ENCODE peak calls at places on chromosomes 5 and 9, in eight cellular contexts. One of them, this sample, is unnamed.

GRCh38 chr5:132746592-132747063 is 598 bp upstream of the CCNI2 start:
- DNase-seq in AG04449: no peak
- DNase-seq in neural progenitor cell: peak; percentile 70
- DNase-seq in WTC11: peak; percentile 73
- DNase-seq in CD4-positive, alpha-beta T cell: no peak
- DNase-seq in heart left ventricle: no peak
- DNase-seq in foreskin fibroblast: peak; percentile 35
- DNase-seq in BJ: no peak
- DNase-seq in this sample: no peak

GRCh38 chr5:35665066-35665465 is 47.4 kb downstream of the SPEF2 start:
- DNase-seq in neural progenitor cell: no peak
- DNase-seq in heart left ventricle: no peak
- DNase-seq in WTC11: no peak
- DNase-seq in AG04449: no peak
- DNase-seq in CD4-positive, alpha-beta T cell: no peak
- DNase-seq in BJ: no peak
- DNase-seq in foreskin fibroblast: no peak
- DNase-seq in this sample: no peak

GRCh38 chr5:178107889-178108288 is 5.4 kb upstream of the N4BP3 start:
- DNase-seq in CD4-positive, alpha-beta T cell: no peak
- DNase-seq in foreskin fibroblast: no peak
- DNase-seq in heart left ventricle: no peak
- DNase-seq in BJ: no peak
- DNase-seq in neural progenitor cell: peak; percentile 37
- DNase-seq in AG04449: no peak
- DNase-seq in WTC11: no peak
- DNase-seq in this sample: no peak

GRCh38 chr9:110995511-110996340 is 42.5 kb downstream of the LPAR1 start:
- DNase-seq in WTC11: no peak
- DNase-seq in CD4-positive, alpha-beta T cell: no peak
- DNase-seq in BJ: no peak
- DNase-seq in foreskin fibroblast: peak; percentile 60
- DNase-seq in neural progenitor cell: no peak
- DNase-seq in heart left ventricle: peak; percentile 20
- DNase-seq in AG04449: no peak
- DNase-seq in this sample: no peak

GRCh38 chr9:93432964-93433363 is 18.5 kb upstream of the FAM120A start:
- DNase-seq in neural progenitor cell: no peak
- DNase-seq in WTC11: no peak
- DNase-seq in BJ: no peak
- DNase-seq in CD4-positive, alpha-beta T cell: no peak
- DNase-seq in AG04449: no peak
- DNase-seq in heart left ventricle: no peak
- DNase-seq in foreskin fibroblast: no peak
- DNase-seq in this sample: no peak

GRCh38 chr9:106655966-106656365 is 207.0 kb upstream of the ZNF462 start:
- DNase-seq in heart left ventricle: no peak
- DNase-seq in WTC11: no peak
- DNase-seq in foreskin fibroblast: no peak
- DNase-seq in CD4-positive, alpha-beta T cell: no peak
- DNase-seq in neural progenitor cell: no peak
- DNase-seq in AG04449: no peak
- DNase-seq in BJ: no peak
- DNase-seq in this sample: no peak

GRCh38 chr9:124272118-124272517 is 14.4 kb downstream of the NEK6 start:
- DNase-seq in neural progenitor cell: peak; percentile 39
- DNase-seq in AG04449: no peak
- DNase-seq in CD4-positive, alpha-beta T cell: no peak
- DNase-seq in foreskin fibroblast: no peak
- DNase-seq in heart left ventricle: no peak
- DNase-seq in WTC11: no peak
- DNase-seq in BJ: no peak
- DNase-seq in this sample: no peak

GRCh38 chr9:108002296-108003056 is 512.9 kb upstream of the KLF4 start:
- DNase-seq in WTC11: no peak
- DNase-seq in CD4-positive, alpha-beta T cell: no peak
- DNase-seq in BJ: no peak
- DNase-seq in heart left ventricle: no peak
- DNase-seq in neural progenitor cell: no peak
- DNase-seq in foreskin fibroblast: peak; percentile 37
- DNase-seq in AG04449: no peak
- DNase-seq in this sample: peak; percentile 11

GRCh38 chr5:52947208-52947607 is 41.9 kb upstream of the ITGA2 start:
- DNase-seq in BJ: no peak
- DNase-seq in heart left ventricle: no peak
- DNase-seq in neural progenitor cell: no peak
- DNase-seq in AG04449: no peak
- DNase-seq in WTC11: no peak
- DNase-seq in CD4-positive, alpha-beta T cell: no peak
- DNase-seq in foreskin fibroblast: peak; percentile 62
- DNase-seq in this sample: no peak

GRCh38 chr5:159817262-159818029 is 98.8 kb upstream of the ADRA1B start:
- DNase-seq in AG04449: peak; percentile 29
- DNase-seq in WTC11: no peak
- DNase-seq in heart left ventricle: no peak
- DNase-seq in foreskin fibroblast: peak; percentile 43
- DNase-seq in CD4-positive, alpha-beta T cell: no peak
- DNase-seq in neural progenitor cell: no peak
- DNase-seq in BJ: no peak
- DNase-seq in this sample: no peak

GRCh38 chr5:172834570-172835245 is 657 bp downstream of the ERGIC1 start:
- DNase-seq in BJ: no peak
- DNase-seq in CD4-positive, alpha-beta T cell: no peak
- DNase-seq in foreskin fibroblast: peak; percentile 57
- DNase-seq in neural progenitor cell: peak; percentile 62
- DNase-seq in WTC11: peak; percentile 51
- DNase-seq in AG04449: no peak
- DNase-seq in heart left ventricle: no peak
- DNase-seq in this sample: no peak

GRCh38 chr5:170070556-170071412 is 34.9 kb upstream of the FOXI1 start:
- DNase-seq in CD4-positive, alpha-beta T cell: no peak
- DNase-seq in AG04449: no peak
- DNase-seq in foreskin fibroblast: peak; percentile 69
- DNase-seq in neural progenitor cell: peak; percentile 88
- DNase-seq in BJ: no peak
- DNase-seq in WTC11: peak; percentile 83
- DNase-seq in heart left ventricle: no peak
- DNase-seq in this sample: peak; percentile 1

DNA sequence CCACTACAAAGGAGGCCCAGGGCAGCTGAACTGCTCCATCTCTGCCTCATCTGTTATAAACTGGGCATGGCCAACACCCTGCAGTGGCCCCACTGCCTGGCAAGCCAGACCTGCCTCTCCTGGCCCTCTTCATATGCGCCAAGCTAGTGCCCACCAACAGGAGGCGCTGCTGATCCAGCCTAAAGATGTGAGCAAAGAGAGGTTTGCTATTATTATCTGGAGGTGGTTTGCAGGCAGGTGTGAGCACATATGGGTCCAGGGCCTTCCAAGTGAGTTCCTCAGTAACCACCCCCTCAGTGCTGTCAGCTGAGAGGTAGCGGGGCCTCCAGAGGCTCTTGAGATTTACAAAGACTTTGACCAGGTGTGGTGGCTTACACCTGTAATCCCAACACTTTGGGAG is 232.2 kb downstream of the SYK start:
- DNase-seq in foreskin fibroblast: no peak
- DNase-seq in AG04449: no peak
- DNase-seq in CD4-positive, alpha-beta T cell: peak; percentile 45
- DNase-seq in neural progenitor cell: peak; percentile 48
- DNase-seq in WTC11: peak; percentile 84
- DNase-seq in heart left ventricle: no peak
- DNase-seq in BJ: no peak
- DNase-seq in this sample: no peak
- TF ChIP-seq CTCF in foreskin fibroblast: peak; percentile 13
- TF ChIP-seq CTCF in AG04449: peak; percentile 19
- TF ChIP-seq CTCF in CD4-positive, alpha-beta T cell: peak; percentile 34
- TF ChIP-seq CTCF in neural progenitor cell: peak; percentile 65
- TF ChIP-seq CTCF in WTC11: peak; percentile 81
- TF ChIP-seq CTCF in heart left ventricle: peak; percentile 41
- TF ChIP-seq CTCF in BJ: peak; percentile 30
- TF ChIP-seq CTCF in this sample: peak; percentile 22

GRCh38 chr9:87664153-87665060 is 61.5 kb upstream of the CTSL start:
- DNase-seq in neural progenitor cell: no peak
- DNase-seq in heart left ventricle: no peak
- DNase-seq in AG04449: no peak
- DNase-seq in BJ: no peak
- DNase-seq in CD4-positive, alpha-beta T cell: no peak
- DNase-seq in foreskin fibroblast: no peak
- DNase-seq in WTC11: no peak
- DNase-seq in this sample: no peak

GRCh38 chr9:87668222-87668621 is 57.7 kb upstream of the CTSL start:
- DNase-seq in foreskin fibroblast: no peak
- DNase-seq in heart left ventricle: no peak
- DNase-seq in CD4-positive, alpha-beta T cell: no peak
- DNase-seq in AG04449: no peak
- DNase-seq in neural progenitor cell: no peak
- DNase-seq in BJ: no peak
- DNase-seq in WTC11: no peak
- DNase-seq in this sample: no peak

GRCh38 chr9:87668722-87669121 is 57.2 kb upstream of the CTSL start:
- DNase-seq in AG04449: no peak
- DNase-seq in WTC11: no peak
- DNase-seq in neural progenitor cell: no peak
- DNase-seq in BJ: no peak
- DNase-seq in foreskin fibroblast: no peak
- DNase-seq in CD4-positive, alpha-beta T cell: no peak
- DNase-seq in heart left ventricle: no peak
- DNase-seq in this sample: no peak

GRCh38 chr9:87665516-87665915 is 60.4 kb upstream of the CTSL start:
- DNase-seq in WTC11: no peak
- DNase-seq in AG04449: no peak
- DNase-seq in heart left ventricle: no peak
- DNase-seq in foreskin fibroblast: no peak
- DNase-seq in neural progenitor cell: no peak
- DNase-seq in CD4-positive, alpha-beta T cell: no peak
- DNase-seq in BJ: no peak
- DNase-seq in this sample: no peak

GRCh38 chr9:87667164-87667738 is 58.7 kb upstream of the CTSL start:
- DNase-seq in heart left ventricle: no peak
- DNase-seq in CD4-positive, alpha-beta T cell: no peak
- DNase-seq in AG04449: no peak
- DNase-seq in neural progenitor cell: peak; percentile 87
- DNase-seq in foreskin fibroblast: peak; percentile 20
- DNase-seq in BJ: no peak
- DNase-seq in WTC11: peak; percentile 41
- DNase-seq in this sample: no peak
- TF ChIP-seq CTCF in heart left ventricle: peak; percentile 9
- TF ChIP-seq CTCF in CD4-positive, alpha-beta T cell: no peak
- TF ChIP-seq CTCF in AG04449: peak; percentile 6
- TF ChIP-seq CTCF in neural progenitor cell: peak; percentile 79
- TF ChIP-seq CTCF in foreskin fibroblast: no peak
- TF ChIP-seq CTCF in BJ: peak; percentile 17
- TF ChIP-seq CTCF in WTC11: no peak
- TF ChIP-seq CTCF in this sample: no peak

DNA sequence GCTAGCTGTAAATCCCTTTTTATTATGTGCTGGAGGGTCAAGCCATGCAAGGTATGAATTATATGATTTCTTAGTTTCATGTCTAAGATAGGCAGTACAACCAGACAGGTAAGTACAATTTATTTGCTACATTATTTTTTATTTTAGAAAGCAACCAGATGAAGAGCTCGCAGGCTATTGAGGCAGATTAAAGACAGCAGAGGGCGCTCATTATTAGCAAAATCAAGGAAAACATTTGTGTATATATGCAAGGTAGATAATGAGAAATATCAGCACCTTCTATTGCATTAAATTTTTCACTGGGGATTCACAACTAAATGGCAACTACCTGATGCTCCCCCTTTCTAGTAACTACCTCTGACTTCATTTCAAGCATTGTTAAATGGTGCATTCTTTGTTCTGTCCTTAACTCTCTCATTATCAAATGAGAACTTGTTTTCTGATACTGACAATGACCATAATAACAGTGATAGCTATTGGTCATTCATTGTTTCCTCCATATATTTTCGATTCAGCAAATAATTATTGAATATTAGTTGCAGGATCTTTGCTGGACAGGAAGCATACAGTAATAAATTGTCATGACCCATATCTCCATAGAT is 8.6 kb downstream of the SCGB3A2 start:
- DNase-seq in neural progenitor cell: peak; percentile 23
- DNase-seq in AG04449: no peak
- DNase-seq in heart left ventricle: no peak
- DNase-seq in BJ: no peak
- DNase-seq in foreskin fibroblast: peak; percentile 2
- DNase-seq in CD4-positive, alpha-beta T cell: no peak
- DNase-seq in WTC11: no peak
- DNase-seq in this sample: no peak
- TF ChIP-seq CTCF in neural progenitor cell: peak; percentile 69
- TF ChIP-seq CTCF in AG04449: no peak
- TF ChIP-seq CTCF in heart left ventricle: peak; percentile 55
- TF ChIP-seq CTCF in BJ: peak; percentile 33
- TF ChIP-seq CTCF in foreskin fibroblast: peak; percentile 39
- TF ChIP-seq CTCF in CD4-positive, alpha-beta T cell: no peak
- TF ChIP-seq CTCF in WTC11: peak; percentile 37
- TF ChIP-seq CTCF in this sample: peak; percentile 29

GRCh38 chr9:304519-305185 is 90.0 kb downstream of the DOCK8 start:
- DNase-seq in neural progenitor cell: no peak
- DNase-seq in WTC11: peak; percentile 13
- DNase-seq in CD4-positive, alpha-beta T cell: no peak
- DNase-seq in BJ: peak; percentile 4
- DNase-seq in heart left ventricle: no peak
- DNase-seq in foreskin fibroblast: no peak
- DNase-seq in AG04449: no peak
- DNase-seq in this sample: no peak

GRCh38 chr9:304106-304505 is 89.4 kb downstream of the DOCK8 start:
- DNase-seq in AG04449: no peak
- DNase-seq in neural progenitor cell: no peak
- DNase-seq in BJ: no peak
- DNase-seq in foreskin fibroblast: no peak
- DNase-seq in WTC11: no peak
- DNase-seq in CD4-positive, alpha-beta T cell: no peak
- DNase-seq in heart left ventricle: no peak
- DNase-seq in this sample: no peak

GRCh38 chr9:311837-312236 is 97.2 kb downstream of the DOCK8 start:
- DNase-seq in heart left ventricle: no peak
- DNase-seq in foreskin fibroblast: no peak
- DNase-seq in BJ: no peak
- DNase-seq in WTC11: no peak
- DNase-seq in CD4-positive, alpha-beta T cell: no peak
- DNase-seq in neural progenitor cell: no peak
- DNase-seq in AG04449: no peak
- DNase-seq in this sample: no peak

GRCh38 chr9:303502-303901 is 88.8 kb downstream of the DOCK8 start:
- DNase-seq in AG04449: no peak
- DNase-seq in CD4-positive, alpha-beta T cell: no peak
- DNase-seq in WTC11: no peak
- DNase-seq in BJ: no peak
- DNase-seq in neural progenitor cell: no peak
- DNase-seq in foreskin fibroblast: no peak
- DNase-seq in heart left ventricle: no peak
- DNase-seq in this sample: no peak

DNA sequence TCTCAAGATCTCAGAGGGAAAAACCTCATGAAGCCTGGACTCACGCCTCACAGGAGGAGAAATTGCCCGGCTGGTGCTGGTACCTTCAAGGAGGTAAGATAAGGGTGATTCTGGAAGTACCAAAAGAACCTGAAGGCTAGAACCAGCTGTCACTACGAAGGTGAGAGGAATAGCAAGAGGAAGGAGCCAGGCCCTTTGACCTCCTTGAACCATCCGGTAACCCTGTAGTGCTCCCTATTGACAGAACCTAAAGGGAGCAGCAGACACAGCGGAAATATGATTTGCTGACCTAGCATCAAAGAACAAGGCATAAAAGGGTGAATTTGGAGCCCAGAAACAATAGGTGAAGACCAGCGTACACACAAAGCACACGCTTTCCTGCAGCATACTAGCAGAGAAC is 92.2 kb downstream of the DOCK8 start:
- DNase-seq in WTC11: peak; percentile 41
- DNase-seq in AG04449: no peak
- DNase-seq in BJ: no peak
- DNase-seq in neural progenitor cell: peak; percentile 13
- DNase-seq in CD4-positive, alpha-beta T cell: peak; percentile 49
- DNase-seq in foreskin fibroblast: no peak
- DNase-seq in heart left ventricle: no peak
- DNase-seq in this sample: no peak
- TF ChIP-seq CTCF in WTC11: no peak
- TF ChIP-seq CTCF in AG04449: no peak
- TF ChIP-seq CTCF in BJ: no peak
- TF ChIP-seq CTCF in neural progenitor cell: peak; percentile 26
- TF ChIP-seq CTCF in CD4-positive, alpha-beta T cell: peak; percentile 33
- TF ChIP-seq CTCF in foreskin fibroblast: no peak
- TF ChIP-seq CTCF in heart left ventricle: no peak
- TF ChIP-seq CTCF in this sample: no peak